ENCODE peak calls at places on chromosomes 16 and 17, in eight cellular contexts. One of them, this sample, is unnamed.

GRCh38 chr16:89952551-89952950 is 4.0 kb downstream of the DEF8 start:
- DNase-seq in NCI-H748 treated with DMSO at 0.1 percent for 48 hours: no peak
- DNase-seq in NCI-H2081: no peak
- DNase-seq in body of pancreas: no peak
- DNase-seq in HT1080: no peak
- DNase-seq in naive thymus-derived CD8-positive, alpha-beta T cell: no peak
- DNase-seq in colonic mucosa: no peak
- DNase-seq in AG08395: no peak
- DNase-seq in this sample: no peak

GRCh38 chr17:69874220-69874670 is 200.8 kb upstream of the KCNJ16 start:
- DNase-seq in NCI-H748 treated with DMSO at 0.1 percent for 48 hours: no peak
- DNase-seq in naive thymus-derived CD8-positive, alpha-beta T cell: no peak
- DNase-seq in HT1080: peak
- DNase-seq in NCI-H2081: no peak
- DNase-seq in body of pancreas: no peak
- DNase-seq in colonic mucosa: no peak
- DNase-seq in AG08395: peak
- DNase-seq in this sample: no peak

GRCh38 chr17:2011421-2012371 is 13.4 kb downstream of the RTN4RL1 start:
- DNase-seq in colonic mucosa: no peak
- DNase-seq in AG08395: peak
- DNase-seq in body of pancreas: peak
- DNase-seq in naive thymus-derived CD8-positive, alpha-beta T cell: no peak
- DNase-seq in NCI-H748 treated with DMSO at 0.1 percent for 48 hours: no peak
- DNase-seq in HT1080: peak
- DNase-seq in NCI-H2081: no peak
- DNase-seq in this sample: no peak

GRCh38 chr17:43758086-43758485 is 505 bp downstream of the SOST start:
- DNase-seq in NCI-H2081: no peak
- DNase-seq in colonic mucosa: no peak
- DNase-seq in body of pancreas: no peak
- DNase-seq in NCI-H748 treated with DMSO at 0.1 percent for 48 hours: no peak
- DNase-seq in naive thymus-derived CD8-positive, alpha-beta T cell: no peak
- DNase-seq in AG08395: no peak
- DNase-seq in HT1080: no peak
- DNase-seq in this sample: no peak

GRCh38 chr17:185445-186138 is 4.1 kb upstream of the DOC2B start:
- DNase-seq in NCI-H748 treated with DMSO at 0.1 percent for 48 hours: no peak
- DNase-seq in naive thymus-derived CD8-positive, alpha-beta T cell: no peak
- DNase-seq in body of pancreas: no peak
- DNase-seq in HT1080: no peak
- DNase-seq in colonic mucosa: no peak
- DNase-seq in NCI-H2081: no peak
- DNase-seq in AG08395: no peak
- DNase-seq in this sample: no peak

GRCh38 chr16:48959747-48960146 is 321.9 kb downstream of the CBLN1 start:
- DNase-seq in HT1080: no peak
- DNase-seq in naive thymus-derived CD8-positive, alpha-beta T cell: no peak
- DNase-seq in AG08395: no peak
- DNase-seq in NCI-H2081: no peak
- DNase-seq in body of pancreas: no peak
- DNase-seq in NCI-H748 treated with DMSO at 0.1 percent for 48 hours: no peak
- DNase-seq in colonic mucosa: no peak
- DNase-seq in this sample: no peak

GRCh38 chr17:75155191-75155601 is 884 bp upstream of the JPT1 start:
- DNase-seq in colonic mucosa: no peak
- DNase-seq in naive thymus-derived CD8-positive, alpha-beta T cell: no peak
- DNase-seq in body of pancreas: no peak
- DNase-seq in NCI-H2081: no peak
- DNase-seq in NCI-H748 treated with DMSO at 0.1 percent for 48 hours: no peak
- DNase-seq in HT1080: no peak
- DNase-seq in AG08395: no peak
- DNase-seq in this sample: no peak

GRCh38 chr16:22670551-22670970 is 143.4 kb upstream of the HS3ST2 start:
- DNase-seq in HT1080: no peak
- DNase-seq in colonic mucosa: no peak
- DNase-seq in NCI-H748 treated with DMSO at 0.1 percent for 48 hours: no peak
- DNase-seq in AG08395: peak
- DNase-seq in body of pancreas: no peak
- DNase-seq in naive thymus-derived CD8-positive, alpha-beta T cell: no peak
- DNase-seq in NCI-H2081: no peak
- DNase-seq in this sample: peak

GRCh38 chr17:19369846-19370492 is 7.4 kb upstream of the B9D1 start:
- DNase-seq in NCI-H2081: no peak
- DNase-seq in AG08395: no peak
- DNase-seq in colonic mucosa: peak
- DNase-seq in naive thymus-derived CD8-positive, alpha-beta T cell: no peak
- DNase-seq in body of pancreas: no peak
- DNase-seq in HT1080: no peak
- DNase-seq in NCI-H748 treated with DMSO at 0.1 percent for 48 hours: no peak
- DNase-seq in this sample: no peak

GRCh38 chr16:14449790-14450463 is 180.1 kb downstream of the PARN start:
- DNase-seq in naive thymus-derived CD8-positive, alpha-beta T cell: no peak
- DNase-seq in NCI-H2081: no peak
- DNase-seq in AG08395: peak
- DNase-seq in NCI-H748 treated with DMSO at 0.1 percent for 48 hours: no peak
- DNase-seq in colonic mucosa: no peak
- DNase-seq in HT1080: no peak
- DNase-seq in body of pancreas: no peak
- DNase-seq in this sample: no peak

GRCh38 chr17:82659886-82660285 is 11.6 kb upstream of the WDR45B start:
- DNase-seq in NCI-H2081: no peak
- DNase-seq in body of pancreas: no peak
- DNase-seq in AG08395: no peak
- DNase-seq in naive thymus-derived CD8-positive, alpha-beta T cell: no peak
- DNase-seq in colonic mucosa: no peak
- DNase-seq in HT1080: no peak
- DNase-seq in NCI-H748 treated with DMSO at 0.1 percent for 48 hours: no peak
- DNase-seq in this sample: no peak

GRCh38 chr17:78654230-78654824 is 77.1 kb upstream of the DNAH17 start:
- DNase-seq in NCI-H2081: no peak
- DNase-seq in colonic mucosa: no peak
- DNase-seq in HT1080: no peak
- DNase-seq in naive thymus-derived CD8-positive, alpha-beta T cell: no peak
- DNase-seq in NCI-H748 treated with DMSO at 0.1 percent for 48 hours: no peak
- DNase-seq in AG08395: no peak
- DNase-seq in body of pancreas: no peak
- DNase-seq in this sample: no peak

GRCh38 chr17:41404024-41404651 is 6.7 kb upstream of the KRT31 start:
- DNase-seq in NCI-H2081: no peak
- DNase-seq in body of pancreas: no peak
- DNase-seq in colonic mucosa: no peak
- DNase-seq in naive thymus-derived CD8-positive, alpha-beta T cell: no peak
- DNase-seq in HT1080: peak
- DNase-seq in AG08395: peak
- DNase-seq in NCI-H748 treated with DMSO at 0.1 percent for 48 hours: peak
- DNase-seq in this sample: peak

GRCh38 chr17:36144014-36144413 is 32.4 kb downstream of the TBC1D3B start:
- DNase-seq in HT1080: no peak
- DNase-seq in NCI-H748 treated with DMSO at 0.1 percent for 48 hours: no peak
- DNase-seq in AG08395: no peak
- DNase-seq in naive thymus-derived CD8-positive, alpha-beta T cell: no peak
- DNase-seq in colonic mucosa: no peak
- DNase-seq in NCI-H2081: no peak
- DNase-seq in body of pancreas: no peak
- DNase-seq in this sample: no peak

GRCh38 chr17:34626141-34626681 is 46.8 kb downstream of the TMEM132E start:
- DNase-seq in AG08395: no peak
- DNase-seq in body of pancreas: peak
- DNase-seq in naive thymus-derived CD8-positive, alpha-beta T cell: no peak
- DNase-seq in HT1080: no peak
- DNase-seq in colonic mucosa: no peak
- DNase-seq in NCI-H748 treated with DMSO at 0.1 percent for 48 hours: no peak
- DNase-seq in NCI-H2081: no peak
- DNase-seq in this sample: no peak

GRCh38 chr17:43418441-43419374 is 19.9 kb downstream of the ARL4D start:
- DNase-seq in NCI-H2081: peak
- DNase-seq in colonic mucosa: no peak
- DNase-seq in NCI-H748 treated with DMSO at 0.1 percent for 48 hours: peak
- DNase-seq in HT1080: peak
- DNase-seq in body of pancreas: peak
- DNase-seq in AG08395: peak
- DNase-seq in naive thymus-derived CD8-positive, alpha-beta T cell: no peak
- DNase-seq in this sample: peak

GRCh38 chr16:56081371-56081770 is 109.9 kb upstream of the GNAO1 start:
- DNase-seq in body of pancreas: no peak
- DNase-seq in NCI-H748 treated with DMSO at 0.1 percent for 48 hours: no peak
- DNase-seq in HT1080: no peak
- DNase-seq in AG08395: no peak
- DNase-seq in naive thymus-derived CD8-positive, alpha-beta T cell: no peak
- DNase-seq in NCI-H2081: no peak
- DNase-seq in colonic mucosa: no peak
- DNase-seq in this sample: no peak

GRCh38 chr16:27439273-27440018 is 37.5 kb downstream of the IL21R start:
- DNase-seq in NCI-H2081: no peak
- DNase-seq in body of pancreas: no peak
- DNase-seq in naive thymus-derived CD8-positive, alpha-beta T cell: no peak
- DNase-seq in AG08395: no peak
- DNase-seq in HT1080: no peak
- DNase-seq in NCI-H748 treated with DMSO at 0.1 percent for 48 hours: no peak
- DNase-seq in colonic mucosa: no peak
- DNase-seq in this sample: no peak

This sample was measured in NCI-H1417.